ENCODE peak calls at places on chromosomes 7 and 10, in eight cellular contexts. W is GM23338; H is NCI-H1436; M is activated CD4-positive, alpha-beta T cell treated with anti-CD3 and anti-CD28 coated beads for 4 hours; U is activated T-helper 2 cell treated with anti-CD3 and anti-CD28 coated beads, Interferon-gamma antibody, Interleukin-2, Interleukin-4, amounts not matched to agents 10 μg/mL and 5 μg/mL and 100 μg/mL, durations not matched to agents 14 hours and 24 hours and 36 hours; N is activated naive CD4-positive, alpha-beta T cell treated with Interleukin-2 at 50 U/mL for 16 hours; B is stimulated activated CD8-positive, alpha-beta memory T cell treated with anti-CD3 and anti-CD28 coated beads, Interleukin-7, amount 100 ng/mL, for 1 hour; L is activated naive CD8-positive, alpha-beta T cell treated with anti-CD3 and anti-CD28 coated beads, Interleukin-2, amount 10 ng/mL, durations not matched to agents 7 days and 5 days. I is an unnamed sample.

GRCh38 chr10:79203014-79203675 is 134.4 kb downstream of the ZMIZ1 start:
- DNase-seq in U (no peak), B (no peak), N (no peak), H (no peak), L (no peak), M (no peak), W (no peak), I (no peak)

GRCh38 chr10:113475381-113475807 is 77.5 kb upstream of the HABP2 start:
- DNase-seq in U (no peak), N (no peak), M (no peak), L (no peak), W (no peak), H (no peak), B (no peak), I (no peak)

GRCh38 chr7:99155207-99155606 is 11.3 kb upstream of the SMURF1 start:
- DNase-seq in N (no peak), U (no peak), W (no peak), H (no peak), M (no peak), B (no peak), L (no peak), I (no peak)

GRCh38 chr7:66082886-66083415 is 7.3 kb downstream of the ASL start:
- DNase-seq in L (no peak), U (no peak), H (no peak), W (no peak), B (no peak), M (no peak), N (no peak), I (no peak)

GRCh38 chr7:116539879-116540278 is 15.0 kb downstream of the CAV1 start:
- DNase-seq in H (no peak), W (no peak), M (no peak), N (no peak), L (no peak), B (no peak), U (no peak), I (no peak)

GRCh38 chr10:49008056-49008455 is 68.4 kb upstream of the LRRC18 start:
- DNase-seq in U (no peak), B (no peak), M (no peak), L (no peak), W (no peak), N (no peak), H (no peak), I (no peak)

GRCh38 chr7:87473192-87473591 is 2.3 kb downstream of the ABCB4 start:
- DNase-seq in H (no peak), U (no peak), M (no peak), L (no peak), N (no peak), W (no peak), B (no peak), I (no peak)

GRCh38 chr10:80454526-80455460 is 683 bp downstream of the TSPAN14 start:
- DNase-seq in L (peak; percentile 54), W (peak; percentile 59), B (no peak), N (peak; percentile 38), H (no peak), U (no peak), M (no peak), I (no peak)

GRCh38 chr7:37297546-37297945 is 151.1 kb downstream of the ELMO1 start:
- DNase-seq in M (no peak), U (no peak), H (no peak), N (no peak), B (no peak), L (no peak), W (no peak), I (no peak)

GRCh38 chr10:124917168-124917938 is 24.6 kb upstream of the ZRANB1 start:
- DNase-seq in H (peak; percentile 44), L (peak; percentile 56), W (peak; percentile 62), N (peak; percentile 48), U (peak; percentile 29), B (peak; percentile 21), M (peak; percentile 30), I (no peak)

GRCh38 chr7:105887569-105888199 is 11.3 kb upstream of the ATXN7L1 start:
- DNase-seq in W (no peak), L (no peak), B (no peak), N (no peak), M (no peak), U (no peak), H (peak; percentile 18), I (no peak)

GRCh38 chr7:132084776-132085388 is 491.4 kb downstream of the PLXNA4 start:
- DNase-seq in H (no peak), L (no peak), U (no peak), B (no peak), N (no peak), M (no peak), W (peak; percentile 50), I (no peak)

GRCh38 chr7:43204081-43204480 is 91.6 kb downstream of the HECW1 start:
- DNase-seq in U (no peak), H (no peak), M (no peak), B (no peak), L (no peak), W (no peak), N (no peak), I (no peak)

GRCh38 chr7:87874066-87874465 is 2.1 kb downstream of the SLC25A40 start:
- DNase-seq in L (no peak), B (no peak), M (no peak), N (no peak), W (no peak), H (no peak), U (no peak), I (no peak)

GRCh38 chr10:131908151-131908550 is 7.3 kb downstream of the PPP2R2D start:
- DNase-seq in U (no peak), L (no peak), M (no peak), B (no peak), W (no peak), N (no peak), H (no peak), I (no peak)

GRCh38 chr10:122279725-122280141 is 8.6 kb downstream of the BTBD16 start:
- DNase-seq in W (peak; percentile 83), U (no peak), N (no peak), M (no peak), B (no peak), H (no peak), L (no peak), I (no peak)

GRCh38 chr10:58028597-58029366 is 238.9 kb downstream of the IPMK start:
- DNase-seq in U (no peak), H (no peak), M (no peak), B (no peak), N (no peak), L (no peak), W (no peak), I (no peak)

GRCh38 chr7:143384148-143384547 is 3.0 kb downstream of the ZYX start:
- DNase-seq in M (no peak), U (no peak), L (no peak), W (no peak), B (no peak), N (no peak), H (no peak), I (no peak)

GRCh38 chr10:119742988-119743646 is 17.3 kb downstream of the INPP5F start:
- DNase-seq in B (no peak), W (no peak), L (no peak), U (no peak), M (no peak), N (no peak), H (no peak), I (no peak)

GRCh38 chr7:28848906-28849305 is 109.2 kb downstream of the TRIL start:
- DNase-seq in N (no peak), M (no peak), H (no peak), W (no peak), B (no peak), U (no peak), L (no peak), I (no peak)

GRCh38 chr10:79310911-79311573 is 36.2 kb upstream of the PPIF start:
- DNase-seq in L (no peak), H (no peak), B (no peak), U (no peak), W (no peak), M (no peak), N (no peak), I (no peak)

GRCh38 chr7:34839645-34840044 is 181.6 kb downstream of the NPSR1 start:
- DNase-seq in B (no peak), N (no peak), L (no peak), W (no peak), H (no peak), U (no peak), M (no peak), I (no peak)

GRCh38 chr10:46253076-46254006 is 33.5 kb upstream of the ANTXRL start:
- DNase-seq in U (no peak), N (peak; percentile 1), B (no peak), H (no peak), W (no peak), M (no peak), L (no peak), I (no peak)

GRCh38 chr7:126286317-126286716 is 966.4 kb downstream of the GRM8 start:
- DNase-seq in M (no peak), W (no peak), N (no peak), L (no peak), U (no peak), H (peak; percentile 37), B (no peak), I (no peak)

GRCh38 chr7:47416454-47417121 is 165.3 kb downstream of the TNS3 start:
- DNase-seq in N (no peak), W (no peak), M (no peak), B (no peak), L (no peak), H (no peak), U (no peak), I (no peak)

GRCh38 chr7:141731476-141732149 is 6.5 kb upstream of the SSBP1 start:
- DNase-seq in W (no peak), N (no peak), U (no peak), M (no peak), B (no peak), L (no peak), H (no peak), I (no peak)

GRCh38 chr10:651700-652099 is 37.8 kb downstream of the DIP2C start:
- DNase-seq in M (no peak), H (no peak), W (no peak), L (no peak), N (no peak), B (no peak), U (no peak), I (no peak)

GRCh38 chr7:124155400-124156022 is 122.6 kb upstream of the TMEM229A start:
- DNase-seq in N (no peak), L (no peak), B (no peak), H (peak; percentile 7), W (peak; percentile 58), U (no peak), M (no peak), I (no peak)

GRCh38 chr7:101739757-101740398 is 77.5 kb upstream of the CUX1 start:
- DNase-seq in L (no peak), W (no peak), U (no peak), B (no peak), N (no peak), M (no peak), H (no peak), I (no peak)

GRCh38 chr10:93097386-93097785 is 23.7 kb downstream of the CYP26A1 start:
- DNase-seq in W (no peak), M (no peak), U (no peak), L (no peak), B (no peak), N (no peak), H (no peak), I (no peak)

GRCh38 chr10:118939216-118940007 is 90.1 kb upstream of the NANOS1 start:
- DNase-seq in H (no peak), L (no peak), M (no peak), U (no peak), B (no peak), W (no peak), N (no peak), I (no peak)

GRCh38 chr7:131792311-131792710 is 235.9 kb upstream of the PODXL start:
- DNase-seq in W (no peak), U (no peak), N (no peak), L (no peak), B (no peak), M (no peak), H (no peak), I (no peak)

GRCh38 chr7:45191361-45191760 is 33.8 kb downstream of the RAMP3 start:
- DNase-seq in B (no peak), N (no peak), W (no peak), U (no peak), H (no peak), L (no peak), M (no peak), I (no peak)

GRCh38 chr10:96025566-96025965 is 17.8 kb upstream of the CCNJ start:
- DNase-seq in W (peak; percentile 64), H (no peak), M (no peak), L (no peak), U (no peak), B (no peak), N (no peak), I (no peak)